ENCODE peak calls at places on chromosome 1, in ten cellular contexts. A is HepG2; U is CD8-positive, alpha-beta T cell; B is NCI-H2081; C is myocyte; L is aorta; Y is osteoblast; O is iris pigment epithelial cell; S is NCI-H510A; D is activated CD8-positive, alpha-beta memory T cell treated with anti-CD3 and anti-CD28 coated beads for 4 hours. M is an unnamed sample.

GRCh38 chr1:98794196-98794886 is 132.8 kb downstream of the SNX7 start:
- DNase-seq in A (peak), U (peak), B (peak), C (peak), L (no peak), Y (peak), O (peak), S (no peak), D (peak), M (peak)

GRCh38 chr1:203636306-203636705 is 9.7 kb downstream of the ATP2B4 start:
- DNase-seq in A (no peak), U (no peak), B (no peak), C (no peak), L (no peak), Y (peak), O (peak), S (no peak), D (no peak), M (no peak)

GRCh38 chr1:228313536-228314277 is 92.9 kb downstream of the TRIM11 start:
- DNase-seq in A (no peak), U (no peak), B (no peak), C (no peak), L (peak), Y (peak), O (no peak), S (no peak), D (no peak), M (no peak)

GRCh38 chr1:182210417-182210816 is 148.9 kb upstream of the ZNF648 start:
- DNase-seq in A (no peak), U (no peak), B (no peak), C (no peak), L (no peak), Y (no peak), O (no peak), S (no peak), D (no peak), M (no peak)

GRCh38 chr1:42142894-42143675 is 10.1 kb upstream of the GUCA2B start:
- DNase-seq in A (no peak), U (no peak), B (no peak), C (peak), L (no peak), Y (peak), O (no peak), S (peak), D (no peak), M (no peak)

GRCh38 chr1:197469620-197470210 is 201.7 kb downstream of the CRB1 start:
- DNase-seq in A (no peak), U (no peak), B (peak), C (no peak), L (no peak), Y (no peak), O (no peak), S (no peak), D (no peak), M (peak)

GRCh38 chr1:205998457-205999241 is 4.5 kb downstream of the RAB7B start:
- DNase-seq in A (no peak), U (no peak), B (no peak), C (peak), L (no peak), Y (no peak), O (no peak), S (no peak), D (no peak), M (no peak)

GRCh38 chr1:3630161-3630611 is 5.4 kb downstream of the TPRG1L start:
- DNase-seq in A (no peak), U (no peak), B (no peak), C (no peak), L (no peak), Y (peak), O (no peak), S (no peak), D (no peak), M (no peak)

GRCh38 chr1:193479187-193479586 is 292.8 kb upstream of the B3GALT2 start:
- DNase-seq in A (no peak), U (peak), B (no peak), C (no peak), L (no peak), Y (no peak), O (no peak), S (no peak), D (peak), M (no peak)

GRCh38 chr1:225834417-225835329 is 24.7 kb downstream of the EPHX1 start:
- DNase-seq in A (no peak), U (no peak), B (peak), C (peak), L (peak), Y (peak), O (peak), S (peak), D (no peak), M (peak)

GRCh38 chr1:57112148-57112547 is 146.3 kb upstream of the C8B start:
- DNase-seq in A (no peak), U (no peak), B (peak), C (no peak), L (no peak), Y (no peak), O (peak), S (no peak), D (no peak), M (no peak)

GRCh38 chr1:166910396-166910994 is 34.4 kb upstream of the TADA1 start:
- DNase-seq in A (peak), U (peak), B (peak), C (peak), L (no peak), Y (peak), O (peak), S (peak), D (peak), M (peak)

GRCh38 chr1:205913451-205914204 is 29.6 kb downstream of the SLC26A9 start:
- DNase-seq in A (no peak), U (no peak), B (no peak), C (peak), L (peak), Y (no peak), O (peak), S (no peak), D (no peak), M (peak)

GRCh38 chr1:228650141-228650540 is 85.1 kb upstream of the RHOU start:
- DNase-seq in A (no peak), U (no peak), B (no peak), C (no peak), L (peak), Y (no peak), O (no peak), S (no peak), D (no peak), M (no peak)

GRCh38 chr1:165162671-165163241 is 193.8 kb downstream of the LMX1A start:
- DNase-seq in A (peak), U (no peak), B (peak), C (no peak), L (no peak), Y (no peak), O (no peak), S (peak), D (no peak), M (no peak)

GRCh38 chr1:157292809-157293564 is 154.8 kb upstream of the ETV3 start:
- DNase-seq in A (no peak), U (no peak), B (no peak), C (no peak), L (no peak), Y (no peak), O (no peak), S (no peak), D (no peak), M (no peak)

GRCh38 chr1:185404864-185405568 is 88.0 kb upstream of the IVNS1ABP start:
- DNase-seq in A (no peak), U (no peak), B (no peak), C (no peak), L (no peak), Y (no peak), O (no peak), S (no peak), D (no peak), M (no peak)

M was measured in LNCaP clone FGC.